ENCODE peak calls at places on chromosomes 3 and 15, in six cellular contexts. P is A549, G is uterus, H is ovary, T is astrocyte of the spinal cord, N is cardiac muscle cell. I is an unnamed sample.

GRCh38 chr3:126180477-126181397 is at the start of gene ALDH1L1:
- DNase-seq in P (no peak), G (peak), H (peak), T (peak), N (peak), I (peak)

GRCh38 chr15:65653341-65653740 is 31.6 kb downstream of the SLC24A1 start:
- DNase-seq in P (no peak), G (no peak), H (no peak), T (peak), N (no peak), I (no peak)

GRCh38 chr3:52528596-52529375 is 4.9 kb downstream of the NT5DC2 start:
- DNase-seq in P (no peak), G (no peak), H (no peak), T (no peak), N (no peak), I (no peak)

GRCh38 chr15:64837502-64837901 is 4.2 kb upstream of the PLEKHO2 start:
- DNase-seq in P (no peak), G (no peak), H (no peak), T (no peak), N (no peak), I (no peak)

GRCh38 chr3:111796566-111796965 is 62.5 kb upstream of the PHLDB2 start:
- DNase-seq in P (no peak), G (no peak), H (no peak), T (no peak), N (no peak), I (no peak)

GRCh38 chr15:71804226-71804625 is 6.1 kb upstream of the NR2E3 start:
- DNase-seq in P (no peak), G (no peak), H (no peak), T (no peak), N (no peak), I (no peak)

GRCh38 chr3:42377681-42378080 is 32.7 kb downstream of the LYZL4 start:
- DNase-seq in P (no peak), G (no peak), H (no peak), T (peak), N (no peak), I (no peak)

GRCh38 chr3:187744169-187745151 is 808 bp downstream of the BCL6 start:
- DNase-seq in P (peak), G (peak), H (peak), T (peak), N (peak), I (no peak)

GRCh38 chr3:156865732-156866131 is 39.6 kb downstream of the LEKR1 start:
- DNase-seq in P (no peak), G (no peak), H (no peak), T (peak), N (peak), I (no peak)

GRCh38 chr3:149128856-149129255 is 582 bp upstream of the HPS3 start:
- DNase-seq in P (no peak), G (no peak), H (no peak), T (no peak), N (no peak), I (no peak)

GRCh38 chr3:107943860-107944543 is 146.8 kb downstream of the CD47 start:
- DNase-seq in P (no peak), G (no peak), H (no peak), T (no peak), N (peak), I (no peak)

GRCh38 chr15:48833526-48833925 is 22.7 kb upstream of the CEP152 start:
- DNase-seq in P (no peak), G (no peak), H (no peak), T (no peak), N (no peak), I (no peak)

GRCh38 chr3:150147776-150148175 is 177.1 kb upstream of the PFN2 start:
- DNase-seq in P (no peak), G (no peak), H (no peak), T (peak), N (peak), I (peak)

GRCh38 chr15:91252756-91253155 is 152.7 kb downstream of the SV2B start:
- DNase-seq in P (no peak), G (no peak), H (no peak), T (no peak), N (no peak), I (no peak)

GRCh38 chr3:30672959-30673358 is 66.6 kb downstream of the TGFBR2 start:
- DNase-seq in P (no peak), G (no peak), H (peak), T (no peak), N (peak), I (peak)

GRCh38 chr3:167728176-167728575 is 6.5 kb downstream of the PDCD10 start:
- DNase-seq in P (peak), G (no peak), H (no peak), T (peak), N (peak), I (peak)

GRCh38 chr15:67110400-67110799 is 45.0 kb downstream of the SMAD3 start:
- DNase-seq in P (no peak), G (no peak), H (no peak), T (no peak), N (no peak), I (no peak)

GRCh38 chr15:58457466-58457965 is 25.7 kb downstream of the LIPC start:
- DNase-seq in P (no peak), G (no peak), H (no peak), T (peak), N (peak), I (no peak)

GRCh38 chr3:16243706-16244490 is 20.8 kb downstream of the DPH3 start:
- DNase-seq in P (no peak), G (no peak), H (no peak), T (peak), N (peak), I (no peak)

GRCh38 chr3:53240989-53241972 is 14.5 kb downstream of the TKT start:
- DNase-seq in P (no peak), G (no peak), H (no peak), T (no peak), N (no peak), I (no peak)

GRCh38 chr3:149018247-149018646 is 26.9 kb downstream of the GYG1 start:
- DNase-seq in P (no peak), G (no peak), H (no peak), T (no peak), N (peak), I (no peak)

GRCh38 chr3:4981688-4982494 is 2.7 kb downstream of the BHLHE40 start:
- DNase-seq in P (no peak), G (no peak), H (peak), T (peak), N (peak), I (no peak)

DNA sequence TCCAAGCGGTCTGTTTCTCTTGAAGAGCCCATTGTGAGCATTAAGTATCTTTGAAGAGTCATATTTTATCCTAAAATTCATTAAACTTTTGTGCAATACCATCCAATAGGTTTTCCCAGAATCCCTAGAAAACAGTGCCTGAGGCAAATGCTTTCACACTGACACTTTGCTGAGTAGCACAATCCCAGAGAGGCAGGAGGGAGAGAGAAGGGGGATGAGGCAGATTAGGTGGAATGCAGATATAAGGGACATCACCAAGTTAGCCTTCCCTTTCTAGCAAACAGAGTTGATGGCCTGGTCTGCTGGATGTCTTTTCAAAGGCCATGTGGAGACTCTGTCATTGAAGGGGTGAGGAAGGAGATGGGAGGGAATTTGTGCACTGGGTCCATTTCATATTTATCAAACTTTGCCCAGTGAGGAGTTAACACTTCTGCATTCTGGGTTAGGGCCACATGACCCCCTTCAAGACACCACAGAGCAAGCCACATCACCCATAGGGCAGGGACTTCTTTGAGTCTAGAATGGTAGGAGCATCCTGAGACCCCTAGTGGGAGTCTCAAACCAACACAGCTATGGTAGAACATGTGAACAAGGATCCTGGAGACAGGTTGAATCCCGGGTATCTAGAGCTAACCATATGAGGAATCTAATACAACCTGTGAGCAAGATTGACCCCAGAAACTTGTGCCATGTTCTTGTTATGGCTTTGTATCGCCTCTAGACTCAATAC is 32.0 kb upstream of the SEMA6D start:
- DNase-seq in P (no peak), G (no peak), H (no peak), T (no peak), N (no peak), I (no peak)
- TF ChIP-seq CTCF in P (no peak), G (no peak), H (no peak), T (no peak), N (no peak), I (no peak)

DNA sequence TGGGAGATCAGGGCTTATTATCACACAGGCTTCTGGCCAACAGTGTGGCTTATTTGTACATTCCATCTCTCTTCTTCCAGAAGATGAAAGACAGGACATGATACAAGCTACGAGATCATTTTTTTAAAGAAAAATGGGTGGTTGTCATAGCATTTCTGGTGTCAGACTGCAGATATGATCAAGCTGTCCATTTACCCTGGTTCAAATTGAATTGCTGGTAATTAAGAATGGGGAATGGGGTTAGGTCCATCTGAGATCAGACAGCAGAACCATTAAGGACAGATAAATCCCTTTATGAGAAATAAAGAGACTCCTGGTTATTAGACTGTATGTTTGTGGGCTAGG is 319.7 kb upstream of the AZI2 start:
- DNase-seq in P (no peak), G (no peak), H (no peak), T (no peak), N (no peak), I (no peak)
- H3K4me3 ChIP-seq in P (no peak), G (no peak), H (no peak), T (no peak), N (no peak), I (no peak)

GRCh38 chr3:31906182-31906581 is 74.9 kb downstream of the OSBPL10 start:
- DNase-seq in P (no peak), G (no peak), H (no peak), T (no peak), N (no peak), I (peak)

GRCh38 chr3:31911643-31912042 is 69.4 kb downstream of the OSBPL10 start:
- DNase-seq in P (no peak), G (no peak), H (no peak), T (no peak), N (no peak), I (no peak)

GRCh38 chr3:31909455-31909854 is 71.6 kb downstream of the OSBPL10 start:
- DNase-seq in P (no peak), G (no peak), H (no peak), T (no peak), N (no peak), I (no peak)

GRCh38 chr3:31911124-31911523 is 69.9 kb downstream of the OSBPL10 start:
- DNase-seq in P (no peak), G (no peak), H (no peak), T (no peak), N (no peak), I (no peak)

DNA sequence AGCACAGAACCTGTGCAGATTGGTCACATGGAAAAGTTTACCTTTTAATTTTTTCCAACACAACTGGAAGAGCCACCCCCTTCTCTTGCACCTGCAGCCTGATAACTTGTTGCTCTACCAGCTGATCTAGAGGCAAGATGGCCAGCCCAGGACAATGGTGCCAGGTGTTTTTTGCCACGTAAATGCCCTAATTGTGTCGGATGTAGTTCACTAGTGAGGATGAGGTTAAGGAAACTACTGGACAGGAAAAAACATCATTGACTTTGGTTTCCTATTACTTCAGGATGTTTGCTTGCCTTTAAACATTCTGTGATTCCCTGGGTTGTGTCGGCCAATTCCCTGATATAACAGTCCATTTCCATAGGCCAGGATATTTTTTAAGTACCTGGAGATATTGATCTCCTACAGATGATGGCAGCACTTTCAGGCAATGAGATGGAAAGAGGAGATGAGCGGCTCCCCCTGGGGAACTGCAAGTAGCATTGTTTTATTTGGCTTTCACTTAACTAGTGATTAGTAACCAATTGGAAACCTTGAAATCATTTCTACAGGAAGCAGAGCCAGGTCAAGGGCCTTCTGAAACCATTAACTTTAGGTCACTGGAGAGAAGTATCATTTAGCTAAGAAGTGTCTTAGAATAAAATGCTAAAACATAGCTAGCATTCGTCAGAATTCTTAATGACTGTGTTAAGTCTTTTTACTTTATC is 72.5 kb downstream of the OSBPL10 start:
- DNase-seq in P (peak), G (no peak), H (no peak), T (peak), N (no peak), I (no peak)
- TF ChIP-seq CTCF in P (peak), G (no peak), H (no peak), T (peak), N (no peak), I (peak)

GRCh38 chr15:51621155-51621554 is 1.4 kb downstream of the DMXL2 start:
- DNase-seq in P (no peak), G (no peak), H (no peak), T (no peak), N (no peak), I (no peak)
- H3K4me3 ChIP-seq in P (peak), G (peak), H (peak), T (peak), N (peak), I (peak)

I was measured in astrocyte of the cerebellum.